ENCODE peak calls at places on chromosome 18, in seven cellular contexts. B is ACHN, A is LoVo, N is KBM-7, Q is A549, E is non-pigmented ciliary epithelial cell, M is SK-N-MC. S is an unnamed sample.

GRCh38 chr18:9494778-9495302 is 19.5 kb downstream of the RALBP1 start:
- DNase-seq in Q (no peak), E (no peak), A (no peak), M (no peak), N (peak), B (no peak), S (no peak)

GRCh38 chr18:49052891-49053644 is 102.3 kb upstream of the SMAD7 start:
- DNase-seq in M (no peak), B (no peak), A (no peak), Q (no peak), E (peak), N (peak), S (no peak)

GRCh38 chr18:3524706-3525105 is 74.7 kb downstream of the TGIF1 start:
- DNase-seq in M (no peak), B (no peak), E (no peak), N (no peak), Q (no peak), A (no peak), S (no peak)

GRCh38 chr18:42617086-42617725 is 498.3 kb downstream of the RIT2 start:
- DNase-seq in N (no peak), E (no peak), Q (no peak), M (no peak), B (no peak), A (no peak), S (no peak)

GRCh38 chr18:7626922-7627440 is 59.9 kb downstream of the PTPRM start:
- DNase-seq in A (no peak), N (no peak), M (no peak), B (peak), E (peak), Q (peak), S (no peak)

GRCh38 chr18:21509062-21509461 is 91.4 kb downstream of the ESCO1 start:
- DNase-seq in Q (no peak), M (no peak), A (no peak), E (no peak), B (no peak), N (no peak), S (no peak)

GRCh38 chr18:76306685-76307292 is 188.3 kb downstream of the ZNF516 start:
- DNase-seq in Q (no peak), E (no peak), M (no peak), A (no peak), N (peak), B (no peak), S (peak)

GRCh38 chr18:2856499-2856898 is 9.7 kb downstream of the EMILIN2 start:
- DNase-seq in M (no peak), B (no peak), Q (no peak), A (no peak), N (peak), E (no peak), S (no peak)